ENCODE peak calls at places on chromosomes 16 and 17, in ten cellular contexts. One of them, this sample, is unnamed.

GRCh38 chr17:3892095-3892998 is 506 bp downstream of the CAMKK1 start:
- DNase-seq in NAMALWA: peak; percentile 41
- DNase-seq in GM23338: peak; percentile 66
- DNase-seq in RWPE1: peak; percentile 31
- DNase-seq in T-helper 2 cell: peak; percentile 81
- DNase-seq in stimulated activated CD8-positive, alpha-beta memory T cell treated with anti-CD3 and anti-CD28 coated beads, Interleukin-15, amount 100 ng/mL, for 48 hours: peak; percentile 41
- DNase-seq in SHP77: peak; percentile 54
- DNase-seq in neural crest cell: peak; percentile 48
- DNase-seq in stimulated activated CD4-positive, alpha-beta T cell treated with anti-CD3 and anti-CD28 coated beads, TNF-alpha, amount 100 ng/mL, for 24 hours: peak; percentile 63
- DNase-seq in NCI-H2081: no peak
- DNase-seq in this sample: peak; percentile 87

GRCh38 chr16:70568601-70569217 is 45.1 kb downstream of the SF3B3 start:
- DNase-seq in stimulated activated CD4-positive, alpha-beta T cell treated with anti-CD3 and anti-CD28 coated beads, TNF-alpha, amount 100 ng/mL, for 24 hours: no peak
- DNase-seq in stimulated activated CD8-positive, alpha-beta memory T cell treated with anti-CD3 and anti-CD28 coated beads, Interleukin-15, amount 100 ng/mL, for 48 hours: no peak
- DNase-seq in SHP77: no peak
- DNase-seq in RWPE1: no peak
- DNase-seq in GM23338: no peak
- DNase-seq in NAMALWA: no peak
- DNase-seq in neural crest cell: no peak
- DNase-seq in T-helper 2 cell: no peak
- DNase-seq in NCI-H2081: no peak
- DNase-seq in this sample: no peak

GRCh38 chr16:20317117-20317516 is 10.2 kb downstream of the GP2 start:
- DNase-seq in GM23338: no peak
- DNase-seq in stimulated activated CD4-positive, alpha-beta T cell treated with anti-CD3 and anti-CD28 coated beads, TNF-alpha, amount 100 ng/mL, for 24 hours: no peak
- DNase-seq in stimulated activated CD8-positive, alpha-beta memory T cell treated with anti-CD3 and anti-CD28 coated beads, Interleukin-15, amount 100 ng/mL, for 48 hours: no peak
- DNase-seq in neural crest cell: no peak
- DNase-seq in SHP77: no peak
- DNase-seq in NAMALWA: no peak
- DNase-seq in RWPE1: no peak
- DNase-seq in T-helper 2 cell: no peak
- DNase-seq in NCI-H2081: no peak
- DNase-seq in this sample: no peak

GRCh38 chr16:84754353-84754856 is 54.6 kb downstream of the USP10 start:
- DNase-seq in neural crest cell: peak; percentile 73
- DNase-seq in stimulated activated CD8-positive, alpha-beta memory T cell treated with anti-CD3 and anti-CD28 coated beads, Interleukin-15, amount 100 ng/mL, for 48 hours: no peak
- DNase-seq in NCI-H2081: peak; percentile 56
- DNase-seq in T-helper 2 cell: peak; percentile 85
- DNase-seq in stimulated activated CD4-positive, alpha-beta T cell treated with anti-CD3 and anti-CD28 coated beads, TNF-alpha, amount 100 ng/mL, for 24 hours: peak; percentile 35
- DNase-seq in NAMALWA: peak; percentile 95
- DNase-seq in GM23338: peak; percentile 90
- DNase-seq in SHP77: peak; percentile 81
- DNase-seq in RWPE1: peak; percentile 70
- DNase-seq in this sample: peak; percentile 70

GRCh38 chr17:40598928-40599627 is 33.8 kb upstream of the CCR7 start:
- DNase-seq in GM23338: no peak
- DNase-seq in SHP77: no peak
- DNase-seq in NCI-H2081: no peak
- DNase-seq in stimulated activated CD8-positive, alpha-beta memory T cell treated with anti-CD3 and anti-CD28 coated beads, Interleukin-15, amount 100 ng/mL, for 48 hours: peak; percentile 64
- DNase-seq in RWPE1: no peak
- DNase-seq in stimulated activated CD4-positive, alpha-beta T cell treated with anti-CD3 and anti-CD28 coated beads, TNF-alpha, amount 100 ng/mL, for 24 hours: peak; percentile 66
- DNase-seq in T-helper 2 cell: peak; percentile 83
- DNase-seq in NAMALWA: peak; percentile 36
- DNase-seq in neural crest cell: no peak
- DNase-seq in this sample: peak; percentile 46

GRCh38 chr17:76268991-76269981 is 4.1 kb downstream of the UBALD2 start:
- DNase-seq in stimulated activated CD8-positive, alpha-beta memory T cell treated with anti-CD3 and anti-CD28 coated beads, Interleukin-15, amount 100 ng/mL, for 48 hours: no peak
- DNase-seq in stimulated activated CD4-positive, alpha-beta T cell treated with anti-CD3 and anti-CD28 coated beads, TNF-alpha, amount 100 ng/mL, for 24 hours: no peak
- DNase-seq in SHP77: no peak
- DNase-seq in neural crest cell: no peak
- DNase-seq in NCI-H2081: no peak
- DNase-seq in T-helper 2 cell: no peak
- DNase-seq in GM23338: peak; percentile 53
- DNase-seq in RWPE1: no peak
- DNase-seq in NAMALWA: peak; percentile 44
- DNase-seq in this sample: no peak

GRCh38 chr17:35784895-35785294 is 10.5 kb downstream of the MMP28 start:
- DNase-seq in stimulated activated CD8-positive, alpha-beta memory T cell treated with anti-CD3 and anti-CD28 coated beads, Interleukin-15, amount 100 ng/mL, for 48 hours: no peak
- DNase-seq in NCI-H2081: no peak
- DNase-seq in RWPE1: peak; percentile 98
- DNase-seq in stimulated activated CD4-positive, alpha-beta T cell treated with anti-CD3 and anti-CD28 coated beads, TNF-alpha, amount 100 ng/mL, for 24 hours: no peak
- DNase-seq in T-helper 2 cell: no peak
- DNase-seq in neural crest cell: no peak
- DNase-seq in GM23338: no peak
- DNase-seq in NAMALWA: no peak
- DNase-seq in SHP77: no peak
- DNase-seq in this sample: no peak

GRCh38 chr16:912684-913613 is 57.8 kb downstream of the LMF1 start:
- DNase-seq in RWPE1: no peak
- DNase-seq in stimulated activated CD4-positive, alpha-beta T cell treated with anti-CD3 and anti-CD28 coated beads, TNF-alpha, amount 100 ng/mL, for 24 hours: no peak
- DNase-seq in T-helper 2 cell: no peak
- DNase-seq in neural crest cell: peak; percentile 54
- DNase-seq in stimulated activated CD8-positive, alpha-beta memory T cell treated with anti-CD3 and anti-CD28 coated beads, Interleukin-15, amount 100 ng/mL, for 48 hours: no peak
- DNase-seq in SHP77: no peak
- DNase-seq in GM23338: no peak
- DNase-seq in NCI-H2081: no peak
- DNase-seq in NAMALWA: no peak
- DNase-seq in this sample: no peak

GRCh38 chr17:51355314-51356083 is 95.2 kb downstream of the UTP18 start:
- DNase-seq in neural crest cell: no peak
- DNase-seq in stimulated activated CD4-positive, alpha-beta T cell treated with anti-CD3 and anti-CD28 coated beads, TNF-alpha, amount 100 ng/mL, for 24 hours: no peak
- DNase-seq in NAMALWA: no peak
- DNase-seq in T-helper 2 cell: no peak
- DNase-seq in GM23338: no peak
- DNase-seq in SHP77: no peak
- DNase-seq in RWPE1: no peak
- DNase-seq in NCI-H2081: no peak
- DNase-seq in stimulated activated CD8-positive, alpha-beta memory T cell treated with anti-CD3 and anti-CD28 coated beads, Interleukin-15, amount 100 ng/mL, for 48 hours: no peak
- DNase-seq in this sample: no peak

GRCh38 chr17:64661981-64662773 is at the start of gene SMURF2:
- DNase-seq in GM23338: peak; percentile 80
- DNase-seq in T-helper 2 cell: peak; percentile 81
- DNase-seq in neural crest cell: peak; percentile 69
- DNase-seq in RWPE1: peak; percentile 82
- DNase-seq in stimulated activated CD4-positive, alpha-beta T cell treated with anti-CD3 and anti-CD28 coated beads, TNF-alpha, amount 100 ng/mL, for 24 hours: peak; percentile 70
- DNase-seq in NCI-H2081: peak; percentile 78
- DNase-seq in SHP77: peak; percentile 60
- DNase-seq in stimulated activated CD8-positive, alpha-beta memory T cell treated with anti-CD3 and anti-CD28 coated beads, Interleukin-15, amount 100 ng/mL, for 48 hours: peak; percentile 73
- DNase-seq in NAMALWA: peak; percentile 87
- DNase-seq in this sample: peak; percentile 83

GRCh38 chr17:42682400-42683384 is at the start of gene CNTNAP1:
- DNase-seq in stimulated activated CD4-positive, alpha-beta T cell treated with anti-CD3 and anti-CD28 coated beads, TNF-alpha, amount 100 ng/mL, for 24 hours: no peak
- DNase-seq in NCI-H2081: peak; percentile 74
- DNase-seq in SHP77: peak; percentile 81
- DNase-seq in T-helper 2 cell: peak; percentile 41
- DNase-seq in stimulated activated CD8-positive, alpha-beta memory T cell treated with anti-CD3 and anti-CD28 coated beads, Interleukin-15, amount 100 ng/mL, for 48 hours: no peak
- DNase-seq in NAMALWA: no peak
- DNase-seq in neural crest cell: peak; percentile 52
- DNase-seq in RWPE1: peak; percentile 55
- DNase-seq in GM23338: peak; percentile 83
- DNase-seq in this sample: peak; percentile 93

GRCh38 chr16:4366016-4366415 is 5.6 kb upstream of the VASN start:
- DNase-seq in SHP77: no peak
- DNase-seq in neural crest cell: no peak
- DNase-seq in GM23338: no peak
- DNase-seq in NAMALWA: no peak
- DNase-seq in NCI-H2081: no peak
- DNase-seq in stimulated activated CD8-positive, alpha-beta memory T cell treated with anti-CD3 and anti-CD28 coated beads, Interleukin-15, amount 100 ng/mL, for 48 hours: no peak
- DNase-seq in stimulated activated CD4-positive, alpha-beta T cell treated with anti-CD3 and anti-CD28 coated beads, TNF-alpha, amount 100 ng/mL, for 24 hours: no peak
- DNase-seq in T-helper 2 cell: no peak
- DNase-seq in RWPE1: no peak
- DNase-seq in this sample: no peak

GRCh38 chr17:75147878-75148546 is 6.3 kb downstream of the JPT1 start:
- DNase-seq in GM23338: no peak
- DNase-seq in NAMALWA: no peak
- DNase-seq in stimulated activated CD4-positive, alpha-beta T cell treated with anti-CD3 and anti-CD28 coated beads, TNF-alpha, amount 100 ng/mL, for 24 hours: no peak
- DNase-seq in T-helper 2 cell: no peak
- DNase-seq in neural crest cell: no peak
- DNase-seq in NCI-H2081: no peak
- DNase-seq in RWPE1: no peak
- DNase-seq in SHP77: no peak
- DNase-seq in stimulated activated CD8-positive, alpha-beta memory T cell treated with anti-CD3 and anti-CD28 coated beads, Interleukin-15, amount 100 ng/mL, for 48 hours: no peak
- DNase-seq in this sample: no peak

GRCh38 chr16:69019811-69020210 is 85.6 kb upstream of the HAS3 start:
- DNase-seq in RWPE1: no peak
- DNase-seq in stimulated activated CD4-positive, alpha-beta T cell treated with anti-CD3 and anti-CD28 coated beads, TNF-alpha, amount 100 ng/mL, for 24 hours: no peak
- DNase-seq in NCI-H2081: no peak
- DNase-seq in GM23338: no peak
- DNase-seq in stimulated activated CD8-positive, alpha-beta memory T cell treated with anti-CD3 and anti-CD28 coated beads, Interleukin-15, amount 100 ng/mL, for 48 hours: no peak
- DNase-seq in T-helper 2 cell: no peak
- DNase-seq in SHP77: no peak
- DNase-seq in neural crest cell: no peak
- DNase-seq in NAMALWA: no peak
- DNase-seq in this sample: no peak

GRCh38 chr16:74291577-74292208 is 4.9 kb upstream of the PSMD7 start:
- DNase-seq in T-helper 2 cell: no peak
- DNase-seq in RWPE1: peak; percentile 96
- DNase-seq in SHP77: no peak
- DNase-seq in NAMALWA: no peak
- DNase-seq in stimulated activated CD8-positive, alpha-beta memory T cell treated with anti-CD3 and anti-CD28 coated beads, Interleukin-15, amount 100 ng/mL, for 48 hours: no peak
- DNase-seq in stimulated activated CD4-positive, alpha-beta T cell treated with anti-CD3 and anti-CD28 coated beads, TNF-alpha, amount 100 ng/mL, for 24 hours: no peak
- DNase-seq in NCI-H2081: no peak
- DNase-seq in neural crest cell: no peak
- DNase-seq in GM23338: no peak
- DNase-seq in this sample: no peak

GRCh38 chr16:89012622-89012995 is 35.6 kb upstream of the CBFA2T3 start:
- DNase-seq in GM23338: no peak
- DNase-seq in NAMALWA: no peak
- DNase-seq in RWPE1: no peak
- DNase-seq in T-helper 2 cell: no peak
- DNase-seq in neural crest cell: no peak
- DNase-seq in stimulated activated CD8-positive, alpha-beta memory T cell treated with anti-CD3 and anti-CD28 coated beads, Interleukin-15, amount 100 ng/mL, for 48 hours: no peak
- DNase-seq in NCI-H2081: no peak
- DNase-seq in stimulated activated CD4-positive, alpha-beta T cell treated with anti-CD3 and anti-CD28 coated beads, TNF-alpha, amount 100 ng/mL, for 24 hours: no peak
- DNase-seq in SHP77: no peak
- DNase-seq in this sample: no peak

GRCh38 chr17:7293821-7294613 is 422 bp downstream of the YBX2 start:
- DNase-seq in SHP77: no peak
- DNase-seq in stimulated activated CD4-positive, alpha-beta T cell treated with anti-CD3 and anti-CD28 coated beads, TNF-alpha, amount 100 ng/mL, for 24 hours: no peak
- DNase-seq in stimulated activated CD8-positive, alpha-beta memory T cell treated with anti-CD3 and anti-CD28 coated beads, Interleukin-15, amount 100 ng/mL, for 48 hours: no peak
- DNase-seq in NCI-H2081: no peak
- DNase-seq in T-helper 2 cell: no peak
- DNase-seq in neural crest cell: no peak
- DNase-seq in GM23338: peak; percentile 91
- DNase-seq in NAMALWA: no peak
- DNase-seq in RWPE1: peak; percentile 42
- DNase-seq in this sample: no peak

GRCh38 chr16:87392823-87393679 is 915 bp downstream of the MAP1LC3B start:
- DNase-seq in NAMALWA: peak; percentile 65
- DNase-seq in SHP77: peak; percentile 27
- DNase-seq in stimulated activated CD8-positive, alpha-beta memory T cell treated with anti-CD3 and anti-CD28 coated beads, Interleukin-15, amount 100 ng/mL, for 48 hours: peak; percentile 25
- DNase-seq in neural crest cell: peak; percentile 29
- DNase-seq in stimulated activated CD4-positive, alpha-beta T cell treated with anti-CD3 and anti-CD28 coated beads, TNF-alpha, amount 100 ng/mL, for 24 hours: peak; percentile 37
- DNase-seq in GM23338: peak; percentile 71
- DNase-seq in RWPE1: peak; percentile 38
- DNase-seq in T-helper 2 cell: peak; percentile 54
- DNase-seq in NCI-H2081: no peak
- DNase-seq in this sample: peak; percentile 50

GRCh38 chr17:61496174-61496956 is 44.1 kb downstream of the TBX4 start:
- DNase-seq in T-helper 2 cell: no peak
- DNase-seq in NAMALWA: no peak
- DNase-seq in NCI-H2081: no peak
- DNase-seq in stimulated activated CD4-positive, alpha-beta T cell treated with anti-CD3 and anti-CD28 coated beads, TNF-alpha, amount 100 ng/mL, for 24 hours: no peak
- DNase-seq in neural crest cell: no peak
- DNase-seq in RWPE1: no peak
- DNase-seq in GM23338: no peak
- DNase-seq in SHP77: no peak
- DNase-seq in stimulated activated CD8-positive, alpha-beta memory T cell treated with anti-CD3 and anti-CD28 coated beads, Interleukin-15, amount 100 ng/mL, for 48 hours: no peak
- DNase-seq in this sample: no peak

GRCh38 chr16:70767377-70768204 is 33.4 kb downstream of the VAC14 start:
- DNase-seq in stimulated activated CD4-positive, alpha-beta T cell treated with anti-CD3 and anti-CD28 coated beads, TNF-alpha, amount 100 ng/mL, for 24 hours: no peak
- DNase-seq in GM23338: no peak
- DNase-seq in T-helper 2 cell: no peak
- DNase-seq in SHP77: no peak
- DNase-seq in stimulated activated CD8-positive, alpha-beta memory T cell treated with anti-CD3 and anti-CD28 coated beads, Interleukin-15, amount 100 ng/mL, for 48 hours: no peak
- DNase-seq in RWPE1: no peak
- DNase-seq in NCI-H2081: no peak
- DNase-seq in NAMALWA: no peak
- DNase-seq in neural crest cell: no peak
- DNase-seq in this sample: no peak

GRCh38 chr16:54932737-54933254 is 2.1 kb downstream of the IRX5 start:
- DNase-seq in neural crest cell: peak; percentile 28
- DNase-seq in SHP77: no peak
- DNase-seq in RWPE1: no peak
- DNase-seq in stimulated activated CD4-positive, alpha-beta T cell treated with anti-CD3 and anti-CD28 coated beads, TNF-alpha, amount 100 ng/mL, for 24 hours: no peak
- DNase-seq in T-helper 2 cell: no peak
- DNase-seq in stimulated activated CD8-positive, alpha-beta memory T cell treated with anti-CD3 and anti-CD28 coated beads, Interleukin-15, amount 100 ng/mL, for 48 hours: no peak
- DNase-seq in NCI-H2081: no peak
- DNase-seq in GM23338: peak; percentile 69
- DNase-seq in NAMALWA: no peak
- DNase-seq in this sample: no peak

GRCh38 chr16:21157632-21158031 is 842 bp upstream of the LDAF1 start:
- DNase-seq in NCI-H2081: no peak
- DNase-seq in GM23338: no peak
- DNase-seq in stimulated activated CD8-positive, alpha-beta memory T cell treated with anti-CD3 and anti-CD28 coated beads, Interleukin-15, amount 100 ng/mL, for 48 hours: no peak
- DNase-seq in T-helper 2 cell: no peak
- DNase-seq in neural crest cell: no peak
- DNase-seq in SHP77: peak; percentile 10
- DNase-seq in stimulated activated CD4-positive, alpha-beta T cell treated with anti-CD3 and anti-CD28 coated beads, TNF-alpha, amount 100 ng/mL, for 24 hours: no peak
- DNase-seq in RWPE1: no peak
- DNase-seq in NAMALWA: no peak
- DNase-seq in this sample: no peak

GRCh38 chr17:58224315-58224714 is 5.3 kb upstream of the MKS1 start:
- DNase-seq in stimulated activated CD4-positive, alpha-beta T cell treated with anti-CD3 and anti-CD28 coated beads, TNF-alpha, amount 100 ng/mL, for 24 hours: no peak
- DNase-seq in T-helper 2 cell: no peak
- DNase-seq in neural crest cell: no peak
- DNase-seq in SHP77: no peak
- DNase-seq in GM23338: no peak
- DNase-seq in NAMALWA: no peak
- DNase-seq in stimulated activated CD8-positive, alpha-beta memory T cell treated with anti-CD3 and anti-CD28 coated beads, Interleukin-15, amount 100 ng/mL, for 48 hours: no peak
- DNase-seq in RWPE1: peak; percentile 80
- DNase-seq in NCI-H2081: no peak
- DNase-seq in this sample: peak; percentile 43

GRCh38 chr16:14303654-14304394 is 232.7 kb downstream of the MRTFB start:
- DNase-seq in stimulated activated CD4-positive, alpha-beta T cell treated with anti-CD3 and anti-CD28 coated beads, TNF-alpha, amount 100 ng/mL, for 24 hours: no peak
- DNase-seq in NCI-H2081: no peak
- DNase-seq in stimulated activated CD8-positive, alpha-beta memory T cell treated with anti-CD3 and anti-CD28 coated beads, Interleukin-15, amount 100 ng/mL, for 48 hours: no peak
- DNase-seq in NAMALWA: no peak
- DNase-seq in T-helper 2 cell: no peak
- DNase-seq in SHP77: no peak
- DNase-seq in neural crest cell: no peak
- DNase-seq in RWPE1: no peak
- DNase-seq in GM23338: peak; percentile 51
- DNase-seq in this sample: peak; percentile 18

GRCh38 chr17:44203731-44204452 is 4.2 kb upstream of the ATXN7L3 start:
- DNase-seq in RWPE1: no peak
- DNase-seq in SHP77: peak; percentile 63
- DNase-seq in neural crest cell: peak; percentile 62
- DNase-seq in NCI-H2081: peak; percentile 29
- DNase-seq in NAMALWA: peak; percentile 86
- DNase-seq in stimulated activated CD4-positive, alpha-beta T cell treated with anti-CD3 and anti-CD28 coated beads, TNF-alpha, amount 100 ng/mL, for 24 hours: peak; percentile 51
- DNase-seq in T-helper 2 cell: peak; percentile 79
- DNase-seq in stimulated activated CD8-positive, alpha-beta memory T cell treated with anti-CD3 and anti-CD28 coated beads, Interleukin-15, amount 100 ng/mL, for 48 hours: no peak
- DNase-seq in GM23338: peak; percentile 89
- DNase-seq in this sample: peak; percentile 61

GRCh38 chr16:72021043-72021442 is 12.5 kb downstream of the DHODH start:
- DNase-seq in stimulated activated CD4-positive, alpha-beta T cell treated with anti-CD3 and anti-CD28 coated beads, TNF-alpha, amount 100 ng/mL, for 24 hours: no peak
- DNase-seq in NCI-H2081: no peak
- DNase-seq in RWPE1: no peak
- DNase-seq in T-helper 2 cell: no peak
- DNase-seq in stimulated activated CD8-positive, alpha-beta memory T cell treated with anti-CD3 and anti-CD28 coated beads, Interleukin-15, amount 100 ng/mL, for 48 hours: no peak
- DNase-seq in GM23338: peak; percentile 81
- DNase-seq in SHP77: no peak
- DNase-seq in neural crest cell: peak; percentile 19
- DNase-seq in NAMALWA: no peak
- DNase-seq in this sample: no peak

GRCh38 chr16:73024571-73025105 is 23.3 kb downstream of the ZFHX3 start:
- DNase-seq in neural crest cell: no peak
- DNase-seq in stimulated activated CD8-positive, alpha-beta memory T cell treated with anti-CD3 and anti-CD28 coated beads, Interleukin-15, amount 100 ng/mL, for 48 hours: no peak
- DNase-seq in SHP77: no peak
- DNase-seq in GM23338: no peak
- DNase-seq in RWPE1: no peak
- DNase-seq in T-helper 2 cell: no peak
- DNase-seq in stimulated activated CD4-positive, alpha-beta T cell treated with anti-CD3 and anti-CD28 coated beads, TNF-alpha, amount 100 ng/mL, for 24 hours: no peak
- DNase-seq in NAMALWA: no peak
- DNase-seq in NCI-H2081: no peak
- DNase-seq in this sample: no peak

GRCh38 chr16:85718153-85718477 is 29.4 kb upstream of the GINS2 start:
- DNase-seq in neural crest cell: no peak
- DNase-seq in RWPE1: no peak
- DNase-seq in T-helper 2 cell: no peak
- DNase-seq in stimulated activated CD8-positive, alpha-beta memory T cell treated with anti-CD3 and anti-CD28 coated beads, Interleukin-15, amount 100 ng/mL, for 48 hours: no peak
- DNase-seq in GM23338: no peak
- DNase-seq in NAMALWA: no peak
- DNase-seq in SHP77: no peak
- DNase-seq in stimulated activated CD4-positive, alpha-beta T cell treated with anti-CD3 and anti-CD28 coated beads, TNF-alpha, amount 100 ng/mL, for 24 hours: no peak
- DNase-seq in NCI-H2081: no peak
- DNase-seq in this sample: no peak